ENCODE peak calls at places on chromosome 15, in four cellular contexts. One of them, this sample, is unnamed.

GRCh38 chr15:78360426-78360825 is 20.3 kb downstream of the CRABP1 start:
- DNase-seq in AG20443: no peak
- DNase-seq in effector CD4-positive, alpha-beta T cell: no peak
- DNase-seq in M059J: peak
- DNase-seq in this sample: no peak

GRCh38 chr15:83304861-83305661 is 20.6 kb upstream of the BNC1 start:
- DNase-seq in AG20443: no peak
- DNase-seq in effector CD4-positive, alpha-beta T cell: no peak
- DNase-seq in M059J: no peak
- DNase-seq in this sample: no peak

GRCh38 chr15:100918690-100919480 is at the start of gene LRRK1:
- DNase-seq in AG20443: peak
- DNase-seq in effector CD4-positive, alpha-beta T cell: no peak
- DNase-seq in M059J: no peak
- DNase-seq in this sample: peak

GRCh38 chr15:29446480-29446879 is 176.9 kb upstream of the NSMCE3 start:
- DNase-seq in AG20443: no peak
- DNase-seq in effector CD4-positive, alpha-beta T cell: no peak
- DNase-seq in M059J: no peak
- DNase-seq in this sample: no peak

GRCh38 chr15:82045179-82045891 is 483 bp downstream of the MEX3B start:
- DNase-seq in AG20443: peak
- DNase-seq in effector CD4-positive, alpha-beta T cell: no peak
- DNase-seq in M059J: peak
- DNase-seq in this sample: peak

GRCh38 chr15:90064931-90065681 is 37.2 kb downstream of the IDH2 start:
- DNase-seq in AG20443: no peak
- DNase-seq in effector CD4-positive, alpha-beta T cell: no peak
- DNase-seq in M059J: no peak
- DNase-seq in this sample: no peak

GRCh38 chr15:77542491-77543001 is 90.2 kb downstream of the LINGO1 start:
- DNase-seq in AG20443: peak
- DNase-seq in effector CD4-positive, alpha-beta T cell: no peak
- DNase-seq in M059J: peak
- DNase-seq in this sample: no peak

GRCh38 chr15:80484312-80484981 is 80.3 kb downstream of the ARNT2 start:
- DNase-seq in AG20443: no peak
- DNase-seq in effector CD4-positive, alpha-beta T cell: no peak
- DNase-seq in M059J: no peak
- DNase-seq in this sample: no peak

GRCh38 chr15:38745611-38746010 is 181.0 kb upstream of the RASGRP1 start:
- DNase-seq in AG20443: no peak
- DNase-seq in effector CD4-positive, alpha-beta T cell: no peak
- DNase-seq in M059J: peak
- DNase-seq in this sample: no peak